ENCODE peak calls at places on chromosome 18, in seven cellular contexts. One of them, this sample, is unnamed.

GRCh38 chr18:79070486-79070885 is 1.3 kb downstream of the ATP9B start:
- DNase-seq in neural crest cell: no peak
- DNase-seq in Jurkat, Clone E6-1: no peak
- DNase-seq in SJSA1: no peak
- DNase-seq in GM04504: no peak
- DNase-seq in KG1: no peak
- DNase-seq in NCI-H2081: no peak
- DNase-seq in this sample: no peak

GRCh38 chr18:76483780-76484179 is 11.3 kb downstream of the ZNF516 start:
- DNase-seq in neural crest cell: no peak
- DNase-seq in Jurkat, Clone E6-1: no peak
- DNase-seq in SJSA1: no peak
- DNase-seq in GM04504: no peak
- DNase-seq in KG1: no peak
- DNase-seq in NCI-H2081: no peak
- DNase-seq in this sample: no peak

GRCh38 chr18:74081966-74082365 is 65.7 kb downstream of the FBXO15 start:
- DNase-seq in neural crest cell: no peak
- DNase-seq in Jurkat, Clone E6-1: no peak
- DNase-seq in SJSA1: no peak
- DNase-seq in GM04504: no peak
- DNase-seq in KG1: no peak
- DNase-seq in NCI-H2081: no peak
- DNase-seq in this sample: no peak

GRCh38 chr18:79605481-79605880 is 74.1 kb upstream of the CTDP1 start:
- DNase-seq in neural crest cell: no peak
- DNase-seq in Jurkat, Clone E6-1: no peak
- DNase-seq in SJSA1: no peak
- DNase-seq in GM04504: no peak
- DNase-seq in KG1: no peak
- DNase-seq in NCI-H2081: no peak
- DNase-seq in this sample: no peak

GRCh38 chr18:27713727-27714080 is 463.2 kb downstream of the CDH2 start:
- DNase-seq in neural crest cell: no peak
- DNase-seq in Jurkat, Clone E6-1: no peak
- DNase-seq in SJSA1: peak
- DNase-seq in GM04504: peak
- DNase-seq in KG1: no peak
- DNase-seq in NCI-H2081: no peak
- DNase-seq in this sample: peak

GRCh38 chr18:30248061-30248460 is 794.5 kb downstream of the DSC3 start:
- DNase-seq in neural crest cell: no peak
- DNase-seq in Jurkat, Clone E6-1: no peak
- DNase-seq in SJSA1: no peak
- DNase-seq in GM04504: no peak
- DNase-seq in KG1: no peak
- DNase-seq in NCI-H2081: no peak
- DNase-seq in this sample: no peak

GRCh38 chr18:12121175-12122095 is 27.8 kb downstream of the ANKRD62 start:
- DNase-seq in neural crest cell: peak
- DNase-seq in Jurkat, Clone E6-1: no peak
- DNase-seq in SJSA1: no peak
- DNase-seq in GM04504: no peak
- DNase-seq in KG1: no peak
- DNase-seq in NCI-H2081: no peak
- DNase-seq in this sample: no peak

GRCh38 chr18:13680612-13681011 is 45.7 kb downstream of the FAM210A start:
- DNase-seq in neural crest cell: peak
- DNase-seq in Jurkat, Clone E6-1: peak
- DNase-seq in SJSA1: no peak
- DNase-seq in GM04504: no peak
- DNase-seq in KG1: no peak
- DNase-seq in NCI-H2081: no peak
- DNase-seq in this sample: no peak

GRCh38 chr18:22558945-22559385 is 141.2 kb upstream of the CTAGE1 start:
- DNase-seq in neural crest cell: peak
- DNase-seq in Jurkat, Clone E6-1: no peak
- DNase-seq in SJSA1: peak
- DNase-seq in GM04504: no peak
- DNase-seq in KG1: no peak
- DNase-seq in NCI-H2081: no peak
- DNase-seq in this sample: peak

GRCh38 chr18:79486356-79487197 is 90.8 kb downstream of the NFATC1 start:
- DNase-seq in neural crest cell: no peak
- DNase-seq in Jurkat, Clone E6-1: no peak
- DNase-seq in SJSA1: no peak
- DNase-seq in GM04504: no peak
- DNase-seq in KG1: no peak
- DNase-seq in NCI-H2081: no peak
- DNase-seq in this sample: no peak

GRCh38 chr18:21303913-21304312 is 61.9 kb downstream of the GREB1L start:
- DNase-seq in neural crest cell: no peak
- DNase-seq in Jurkat, Clone E6-1: no peak
- DNase-seq in SJSA1: no peak
- DNase-seq in GM04504: no peak
- DNase-seq in KG1: no peak
- DNase-seq in NCI-H2081: no peak
- DNase-seq in this sample: peak

GRCh38 chr18:72830109-72830508 is 37.7 kb downstream of the NETO1 start:
- DNase-seq in neural crest cell: peak
- DNase-seq in Jurkat, Clone E6-1: peak
- DNase-seq in SJSA1: no peak
- DNase-seq in GM04504: no peak
- DNase-seq in KG1: peak
- DNase-seq in NCI-H2081: no peak
- DNase-seq in this sample: no peak

GRCh38 chr18:12253517-12254136 is 534 bp upstream of the CIDEA start:
- DNase-seq in neural crest cell: no peak
- DNase-seq in Jurkat, Clone E6-1: no peak
- DNase-seq in SJSA1: no peak
- DNase-seq in GM04504: no peak
- DNase-seq in KG1: no peak
- DNase-seq in NCI-H2081: peak
- DNase-seq in this sample: no peak

GRCh38 chr18:62660741-62661140 is 54.6 kb upstream of the PHLPP1 start:
- DNase-seq in neural crest cell: no peak
- DNase-seq in Jurkat, Clone E6-1: no peak
- DNase-seq in SJSA1: no peak
- DNase-seq in GM04504: no peak
- DNase-seq in KG1: no peak
- DNase-seq in NCI-H2081: no peak
- DNase-seq in this sample: peak

GRCh38 chr18:46541626-46542189 is 115.3 kb downstream of the LOXHD1 start:
- DNase-seq in neural crest cell: no peak
- DNase-seq in Jurkat, Clone E6-1: peak
- DNase-seq in SJSA1: no peak
- DNase-seq in GM04504: no peak
- DNase-seq in KG1: no peak
- DNase-seq in NCI-H2081: no peak
- DNase-seq in this sample: no peak

GRCh38 chr18:23981369-23981768 is 33.2 kb upstream of the TTC39C start:
- DNase-seq in neural crest cell: no peak
- DNase-seq in Jurkat, Clone E6-1: no peak
- DNase-seq in SJSA1: no peak
- DNase-seq in GM04504: no peak
- DNase-seq in KG1: no peak
- DNase-seq in NCI-H2081: no peak
- DNase-seq in this sample: no peak

GRCh38 chr18:75344161-75344560 is 83.3 kb downstream of the SMIM21 start:
- DNase-seq in neural crest cell: no peak
- DNase-seq in Jurkat, Clone E6-1: no peak
- DNase-seq in SJSA1: no peak
- DNase-seq in GM04504: no peak
- DNase-seq in KG1: no peak
- DNase-seq in NCI-H2081: no peak
- DNase-seq in this sample: no peak

This sample was measured in EL.